ENCODE peak calls at places on chromosomes 12 and 14, in nine cellular contexts. W is psoas muscle; B is left ventricle myocardium inferior; Z is cardiac fibroblast; U is heart right ventricle; O is CD8-positive, alpha-beta T cell; P is astrocyte of the spinal cord; A is cardiac muscle cell; K is SK-N-SH. D is an unnamed sample.

GRCh38 chr14:20262642-20263128 is 23.6 kb downstream of the OR11H4 start:
- DNase-seq in W (no peak), B (no peak), Z (peak), U (no peak), O (no peak), P (no peak), A (no peak), K (no peak), D (peak)

GRCh38 chr14:84937044-84937443 is 592.9 kb upstream of the FLRT2 start:
- DNase-seq in W (no peak), B (no peak), Z (no peak), U (no peak), O (no peak), P (no peak), A (no peak), K (no peak), D (no peak)

GRCh38 chr14:42002139-42002538 is 395.5 kb downstream of the LRFN5 start:
- DNase-seq in W (no peak), B (no peak), Z (no peak), U (no peak), O (no peak), P (peak), A (no peak), K (no peak), D (no peak)

GRCh38 chr12:56150563-56150962 is 1.8 kb upstream of the MYL6B start:
- DNase-seq in W (no peak), B (no peak), Z (peak), U (no peak), O (no peak), P (peak), A (no peak), K (no peak), D (no peak)

GRCh38 chr12:10365716-10366433 is 24.0 kb downstream of the KLRK1 start:
- DNase-seq in W (no peak), B (no peak), Z (peak), U (no peak), O (no peak), P (peak), A (no peak), K (no peak), D (no peak)

GRCh38 chr14:92960706-92961566 is 38.0 kb downstream of the CHGA start:
- DNase-seq in W (peak), B (peak), Z (peak), U (no peak), O (no peak), P (peak), A (no peak), K (no peak), D (no peak)

GRCh38 chr14:36901846-36902245 is 240.2 kb downstream of the PAX9 start:
- DNase-seq in W (no peak), B (no peak), Z (peak), U (no peak), O (no peak), P (no peak), A (no peak), K (no peak), D (no peak)

GRCh38 chr14:102320033-102320660 is 601 bp downstream of the ZNF839 start:
- DNase-seq in W (peak), B (peak), Z (peak), U (peak), O (peak), P (peak), A (peak), K (no peak), D (no peak)

GRCh38 chr12:92735131-92735721 is 32.4 kb downstream of the PLEKHG7 start:
- DNase-seq in W (no peak), B (no peak), Z (peak), U (peak), O (no peak), P (peak), A (no peak), K (no peak), D (peak)

GRCh38 chr12:123897221-123897620 is 75.4 kb downstream of the CCDC92 start:
- DNase-seq in W (no peak), B (no peak), Z (peak), U (no peak), O (no peak), P (peak), A (no peak), K (no peak), D (peak)

GRCh38 chr14:21026251-21026987 is 1.6 kb upstream of the NDRG2 start:
- DNase-seq in W (peak), B (no peak), Z (no peak), U (no peak), O (no peak), P (no peak), A (no peak), K (no peak), D (no peak)

GRCh38 chr12:104546575-104546974 is 89.8 kb downstream of the CHST11 start:
- DNase-seq in W (no peak), B (no peak), Z (no peak), U (no peak), O (no peak), P (no peak), A (no peak), K (no peak), D (no peak)

GRCh38 chr14:91649930-91650329 is 82.0 kb downstream of the CATSPERB start:
- DNase-seq in W (no peak), B (no peak), Z (peak), U (peak), O (no peak), P (peak), A (peak), K (peak), D (peak)

GRCh38 chr14:37566811-37567371 is 28.2 kb downstream of the FOXA1 start:
- DNase-seq in W (no peak), B (no peak), Z (no peak), U (no peak), O (no peak), P (peak), A (no peak), K (no peak), D (no peak)

GRCh38 chr12:104303538-104304151 is at the start of gene EID3:
- DNase-seq in W (peak), B (peak), Z (peak), U (peak), O (peak), P (peak), A (peak), K (peak), D (no peak)

GRCh38 chr14:66965831-66966230 is 223.4 kb upstream of the GARIN2 start:
- DNase-seq in W (no peak), B (no peak), Z (peak), U (no peak), O (no peak), P (peak), A (no peak), K (no peak), D (no peak)

GRCh38 chr14:103734081-103734888 is 18.7 kb downstream of the ZFYVE21 start:
- DNase-seq in W (peak), B (no peak), Z (no peak), U (no peak), O (no peak), P (no peak), A (no peak), K (no peak), D (no peak)

GRCh38 chr12:118206107-118206412 is 70.1 kb downstream of the PEBP1 start:
- DNase-seq in W (no peak), B (no peak), Z (peak), U (no peak), O (no peak), P (no peak), A (no peak), K (no peak), D (no peak)

GRCh38 chr12:12467701-12468218 is 94.9 kb downstream of the DUSP16 start:
- DNase-seq in W (no peak), B (no peak), Z (no peak), U (no peak), O (no peak), P (peak), A (no peak), K (no peak), D (no peak)

GRCh38 chr14:77059276-77059934 is 30.9 kb upstream of the IRF2BPL start:
- DNase-seq in W (peak), B (no peak), Z (peak), U (no peak), O (no peak), P (peak), A (no peak), K (no peak), D (peak)

GRCh38 chr12:128986957-128987356 is 133.7 kb downstream of the GLT1D1 start:
- DNase-seq in W (no peak), B (no peak), Z (no peak), U (no peak), O (no peak), P (no peak), A (no peak), K (no peak), D (no peak)

GRCh38 chr12:111228916-111229666 is 139.8 kb downstream of the PHETA1 start:
- DNase-seq in W (no peak), B (no peak), Z (no peak), U (no peak), O (no peak), P (no peak), A (no peak), K (no peak), D (no peak)

GRCh38 chr12:47098099-47098498 is 18.3 kb upstream of the AMIGO2 start:
- DNase-seq in W (no peak), B (no peak), Z (no peak), U (no peak), O (no peak), P (no peak), A (no peak), K (no peak), D (no peak)

GRCh38 chr12:47813491-47814196 is 6.1 kb downstream of the HDAC7 start:
- DNase-seq in W (no peak), B (no peak), Z (peak), U (peak), O (no peak), P (no peak), A (peak), K (no peak), D (no peak)

GRCh38 chr12:63857771-63858670 is 13.5 kb downstream of the SRGAP1 start:
- DNase-seq in W (no peak), B (no peak), Z (no peak), U (no peak), O (no peak), P (peak), A (no peak), K (no peak), D (no peak)

GRCh38 chr14:50875359-50876090 is 3.7 kb downstream of the ABHD12B start:
- DNase-seq in W (no peak), B (no peak), Z (peak), U (no peak), O (peak), P (peak), A (no peak), K (no peak), D (no peak)

GRCh38 chr12:49662998-49663843 is 39.9 kb downstream of the PRPF40B start:
- DNase-seq in W (peak), B (peak), Z (peak), U (peak), O (peak), P (peak), A (peak), K (peak), D (peak)

GRCh38 chr14:22549981-22550670 is 38.9 kb downstream of the DAD1 start:
- DNase-seq in W (no peak), B (no peak), Z (peak), U (no peak), O (no peak), P (peak), A (no peak), K (no peak), D (peak)

GRCh38 chr12:106183735-106184134 is 45.0 kb upstream of the NUAK1 start:
- DNase-seq in W (no peak), B (no peak), Z (no peak), U (no peak), O (no peak), P (no peak), A (no peak), K (no peak), D (no peak)

GRCh38 chr14:96284430-96284829 is 28.4 kb downstream of the BDKRB1 start:
- DNase-seq in W (no peak), B (no peak), Z (no peak), U (no peak), O (no peak), P (no peak), A (no peak), K (no peak), D (no peak)
- TF ChIP-seq CTCF in W (no peak), B (no peak), Z (no peak), U (no peak), O (no peak), P (no peak), A (no peak), K (no peak), D (no peak)

DNA sequence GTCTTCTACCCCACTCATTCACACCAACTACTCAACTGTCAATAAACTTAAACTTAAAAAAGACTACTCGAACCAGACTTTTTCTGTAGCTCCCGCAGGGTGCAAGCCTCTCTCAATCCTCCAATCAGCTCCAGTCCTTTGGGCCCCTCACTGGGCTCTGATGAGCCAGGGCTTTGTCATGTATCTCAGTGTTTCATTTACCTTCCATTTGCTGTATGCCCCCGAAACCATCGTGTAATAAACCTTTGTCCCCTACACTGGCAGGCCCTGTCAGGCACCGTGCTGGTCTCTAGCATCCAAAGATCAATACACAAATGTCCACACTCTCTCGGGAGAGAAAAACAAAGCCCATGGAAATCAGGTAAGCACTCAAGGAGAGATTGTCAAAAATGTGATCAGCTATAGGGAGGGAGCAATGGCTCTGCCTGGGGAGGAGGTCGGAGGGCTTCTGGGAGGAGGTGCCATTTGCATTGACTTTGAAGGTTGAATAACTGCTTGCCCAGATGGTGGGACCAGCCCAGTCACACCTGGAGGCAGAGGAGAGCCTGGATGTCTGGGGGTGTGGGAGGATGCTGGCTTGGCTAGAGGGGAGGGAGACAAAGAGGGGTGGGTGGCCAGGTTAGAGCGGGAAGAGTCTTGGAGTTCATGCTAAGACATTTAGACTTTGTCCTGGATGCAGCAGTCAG is 42.1 kb upstream of the DICER1 start:
- DNase-seq in W (no peak), B (no peak), Z (no peak), U (no peak), O (no peak), P (no peak), A (no peak), K (no peak), D (no peak)
- H3K4me3 ChIP-seq in W (no peak), B (no peak), Z (no peak), U (no peak), O (no peak), P (no peak), A (no peak), K (no peak), D (no peak)

GRCh38 chr12:618626-619025 is 44.6 kb downstream of the NINJ2 start:
- DNase-seq in W (no peak), B (no peak), Z (no peak), U (no peak), O (no peak), P (no peak), A (no peak), K (no peak), D (no peak)
- TF ChIP-seq CTCF in W (no peak), B (no peak), Z (no peak), U (no peak), O (no peak), P (no peak), A (no peak), K (no peak), D (no peak)

GRCh38 chr12:121799842-121800693 is 3.7 kb upstream of the SETD1B start:
- DNase-seq in W (peak), B (peak), Z (peak), U (peak), O (peak), P (peak), A (peak), K (peak), D (no peak)
- H3K4me3 ChIP-seq in W (peak), B (peak), Z (peak), U (peak), O (peak), P (peak), A (peak), K (peak), D (peak)

D was measured in HFF-Myc.